ENCODE peak calls at places on chromosomes 5 and 9, in five cellular contexts. V, P, W, J and S are unnamed samples.

GRCh38 chr5:127923804-127924570 is 159.6 kb upstream of the SLC12A2 start:
- DNase-seq in V (no peak), P (no peak), W (no peak), J (no peak), S (no peak)

GRCh38 chr9:79116064-79116463 is 455.7 kb upstream of the TLE4 start:
- DNase-seq in V (no peak), P (no peak), W (no peak), J (no peak), S (no peak)

GRCh38 chr5:175624362-175624761 is 33.5 kb upstream of the HRH2 start:
- DNase-seq in V (no peak), P (no peak), W (no peak), J (no peak), S (no peak)

GRCh38 chr9:135252980-135253304 is 165.5 kb downstream of the OLFM1 start:
- DNase-seq in V (no peak), P (no peak), W (no peak), J (no peak), S (no peak)

GRCh38 chr5:16937023-16937379 is 913 bp upstream of the MYO10 start:
- DNase-seq in V (no peak), P (no peak), W (no peak), J (no peak), S (no peak)

GRCh38 chr9:81224166-81224858 is 465.0 kb downstream of the TLE1 start:
- DNase-seq in V (no peak), P (no peak), W (no peak), J (no peak), S (no peak)

GRCh38 chr5:92081958-92082712 is 699.0 kb upstream of the ARRDC3 start:
- DNase-seq in V (no peak), P (no peak), W (no peak), J (no peak), S (no peak)

GRCh38 chr9:111350556-111350955 is 20.5 kb upstream of the OR2K2 start:
- DNase-seq in V (no peak), P (no peak), W (no peak), J (no peak), S (no peak)

GRCh38 chr9:131361202-131361833 is 32.6 kb upstream of the PRRC2B start:
- DNase-seq in V (no peak), P (no peak), W (no peak), J (no peak), S (no peak)

GRCh38 chr5:108728566-108729305 is 19.0 kb upstream of the FER start:
- DNase-seq in V (no peak), P (peak; percentile 63), W (no peak), J (no peak), S (no peak)

GRCh38 chr5:82676663-82677062 is 398.5 kb upstream of the RPS23 start:
- DNase-seq in V (no peak), P (no peak), W (no peak), J (peak; percentile 16), S (no peak)

GRCh38 chr9:16879416-16879815 is 8.9 kb upstream of the BNC2 start:
- DNase-seq in V (no peak), P (no peak), W (no peak), J (no peak), S (no peak)

GRCh38 chr9:113309204-113309813 is 6.1 kb upstream of the RNF183 start:
- DNase-seq in V (peak; percentile 53), P (peak; percentile 36), W (no peak), J (no peak), S (no peak)

GRCh38 chr5:141534492-141535213 is 45.8 kb downstream of the PCDHGC5 start:
- DNase-seq in V (peak; percentile 8), P (no peak), W (no peak), J (no peak), S (no peak)

DNA sequence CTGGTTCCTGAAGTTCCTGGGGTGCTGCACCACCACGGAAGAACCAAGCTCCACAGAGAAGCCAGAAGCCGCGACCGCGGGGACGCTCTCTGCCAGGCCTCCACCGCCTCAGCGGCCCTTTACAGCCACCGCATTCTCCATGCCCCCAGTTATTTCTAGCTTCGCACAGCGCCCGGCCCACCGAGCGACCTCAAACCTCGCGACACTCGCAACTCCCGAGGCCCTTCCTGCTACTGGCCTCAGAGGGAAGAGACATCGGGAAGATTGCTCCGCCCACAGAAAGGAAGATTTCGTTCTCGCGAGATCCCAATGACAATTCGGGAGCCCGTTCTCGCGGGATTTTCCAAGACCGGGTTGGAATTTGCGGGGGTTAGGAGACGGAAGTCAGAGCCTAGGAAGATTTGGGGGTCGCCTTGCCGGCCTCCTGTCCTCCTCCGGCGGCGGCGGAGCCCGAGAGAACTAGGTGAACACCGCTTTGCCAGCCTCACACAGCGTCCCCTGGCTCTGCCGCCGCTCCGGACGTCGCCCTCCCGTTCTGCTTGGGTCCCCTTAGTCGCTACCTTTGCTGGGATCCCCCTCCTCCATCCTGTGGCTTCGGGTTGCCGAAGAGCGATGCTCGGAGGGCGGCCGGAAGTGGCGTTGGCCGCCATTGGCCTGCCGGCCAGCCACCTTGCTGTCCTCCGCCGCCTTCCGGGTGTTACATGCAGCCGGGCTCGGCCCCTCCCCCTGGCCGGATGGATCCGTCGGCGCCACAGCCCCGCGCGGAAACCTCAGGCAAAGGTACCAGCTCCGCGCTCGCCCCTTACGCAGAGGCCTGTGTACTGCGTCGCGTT is at the start of gene ERCC6L2:
- DNase-seq in V (peak; percentile 98), P (peak; percentile 92), W (peak; percentile 94), J (peak; percentile 93), S (peak; percentile 78)
- TF ChIP-seq POLR2A in V (peak; percentile 95), P (peak; percentile 97), W (peak; percentile 99), J (peak; percentile 96), S (peak; percentile 92)

DNA sequence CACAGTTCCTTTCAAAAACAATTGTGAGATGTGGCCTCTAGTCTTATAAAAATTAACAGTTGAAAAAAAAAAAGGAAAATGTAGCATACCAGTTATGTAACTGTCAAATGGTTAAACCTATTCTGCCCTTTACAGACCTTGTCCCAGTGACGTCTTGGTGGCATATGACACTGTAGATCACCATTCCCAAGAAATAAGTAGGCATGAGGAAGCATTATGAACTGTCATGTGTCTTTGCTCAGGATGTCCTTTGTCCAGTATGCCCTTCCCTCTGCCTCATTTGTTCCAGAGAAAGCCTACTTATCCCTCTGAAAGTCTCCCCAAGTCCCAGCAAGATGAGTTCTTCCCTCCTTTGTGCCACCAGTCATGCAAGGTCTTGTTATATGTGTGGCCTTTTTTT is 63.2 kb downstream of the PAM start:
- DNase-seq in V (no peak), P (no peak), W (no peak), J (no peak), S (no peak)
- TF ChIP-seq TAF1 in V (no peak), P (no peak), W (no peak), J (no peak), S (no peak)

GRCh38 chr5:132497488-132497997 is 7.0 kb upstream of the IRF1 start:
- DNase-seq in V (no peak), P (no peak), W (no peak), J (no peak), S (no peak)
- TF ChIP-seq POLR2A in V (peak; percentile 10), P (no peak), W (no peak), J (no peak), S (no peak)

GRCh38 chr9:105188746-105189145 is 55.7 kb upstream of the SLC44A1 start:
- DNase-seq in V (no peak), P (no peak), W (no peak), J (no peak), S (no peak)

GRCh38 chr9:105193560-105193959 is 50.9 kb upstream of the SLC44A1 start:
- DNase-seq in V (no peak), P (no peak), W (no peak), J (no peak), S (no peak)

GRCh38 chr9:105191508-105192118 is 52.8 kb upstream of the SLC44A1 start:
- DNase-seq in V (peak; percentile 95), P (no peak), W (no peak), J (peak; percentile 39), S (no peak)

DNA sequence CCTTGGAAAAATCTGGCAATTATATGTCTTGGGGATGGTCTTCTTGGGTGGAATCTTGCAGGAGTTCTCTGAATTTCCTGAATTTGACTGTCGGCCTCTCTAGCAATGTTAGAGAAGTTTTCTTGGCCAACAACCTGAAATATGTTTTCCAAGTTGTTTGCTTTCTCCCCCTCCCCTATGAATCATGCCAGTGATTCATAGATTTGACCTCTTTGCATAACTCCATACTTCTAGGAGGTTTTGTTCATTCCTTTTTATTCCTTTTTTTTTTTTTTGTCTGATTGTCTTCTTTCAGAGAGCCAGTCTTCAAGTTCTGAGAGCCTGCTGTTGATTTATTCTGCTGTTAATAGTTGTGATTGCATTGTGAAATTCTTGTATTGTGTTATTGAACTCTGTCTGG is 56.7 kb upstream of the SLC44A1 start:
- DNase-seq in V (peak; percentile 15), P (no peak), W (no peak), J (no peak), S (no peak)
- TF ChIP-seq TAF1 in V (no peak), P (no peak), W (no peak), J (no peak), S (no peak)

GRCh38 chr9:37575921-37576721 is at the start of gene FBXO10:
- DNase-seq in V (no peak), P (no peak), W (peak; percentile 85), J (no peak), S (peak; percentile 68)
- TF ChIP-seq POLR2A in V (peak; percentile 17), P (no peak), W (peak; percentile 62), J (peak; percentile 74), S (peak; percentile 33)

GRCh38 chr5:73306741-73307275 is 133.8 kb downstream of the TMEM174 start:
- DNase-seq in V (no peak), P (no peak), W (no peak), J (no peak), S (no peak)

GRCh38 chr5:73303139-73304079 is 130.4 kb downstream of the TMEM174 start:
- DNase-seq in V (no peak), P (no peak), W (peak; percentile 85), J (no peak), S (no peak)

GRCh38 chr5:73304381-73304780 is 131.4 kb downstream of the TMEM174 start:
- DNase-seq in V (no peak), P (no peak), W (no peak), J (no peak), S (no peak)

GRCh38 chr5:73306078-73306719 is 133.2 kb downstream of the TMEM174 start:
- DNase-seq in V (no peak), P (no peak), W (no peak), J (no peak), S (no peak)

DNA sequence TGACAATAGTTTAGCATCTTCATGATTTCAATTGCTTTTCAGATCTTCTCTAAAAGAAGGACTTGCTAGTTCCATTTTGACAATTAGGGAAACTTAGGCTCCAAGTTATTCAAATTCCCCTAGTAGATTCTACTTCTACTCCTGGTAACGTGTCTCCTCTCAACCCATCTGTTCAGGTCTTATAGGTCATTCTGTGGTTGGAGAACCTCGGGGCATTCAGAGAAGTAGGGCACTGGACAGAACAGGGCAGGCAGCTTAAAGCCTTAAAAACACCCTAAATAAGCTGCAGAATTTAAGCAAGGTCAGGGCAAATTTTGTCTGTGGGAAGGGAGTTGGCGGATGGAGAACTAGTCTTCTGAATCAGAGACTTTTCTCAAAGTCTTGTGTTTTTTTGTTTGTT is 132.4 kb downstream of the TMEM174 start:
- DNase-seq in V (no peak), P (no peak), W (no peak), J (no peak), S (no peak)
- TF ChIP-seq TAF1 in V (no peak), P (no peak), W (no peak), J (no peak), S (no peak)

GRCh38 chr5:181235689-181236366 is 7.9 kb downstream of the RACK1 start:
- DNase-seq in V (no peak), P (no peak), W (no peak), J (no peak), S (no peak)
- TF ChIP-seq POLR2A in V (peak; percentile 33), P (peak; percentile 91), W (peak; percentile 52), J (peak; percentile 73), S (peak; percentile 86)